ENCODE peak calls at places on chromosome 10, in seven cellular contexts. W is progenitor cell of endocrine pancreas, E is foreskin keratinocyte, K is cardiac muscle cell, G is nephron progenitor cell, N is head of caudate nucleus, T is NCI-H2081. Y is an unnamed sample.

GRCh38 chr10:97915346-97915745 is 65.7 kb downstream of the GOLGA7B start:
- DNase-seq in W (no peak), E (no peak), K (no peak), G (no peak), N (no peak), T (no peak), Y (no peak)

GRCh38 chr10:59006511-59007306 is 169.7 kb upstream of the PHYHIPL start:
- DNase-seq in W (no peak), E (peak), K (no peak), G (no peak), N (no peak), T (no peak), Y (peak)

GRCh38 chr10:121516071-121516470 is 82.2 kb downstream of the FGFR2 start:
- DNase-seq in W (no peak), E (no peak), K (no peak), G (no peak), N (no peak), T (no peak), Y (no peak)

GRCh38 chr10:12594448-12594944 is 245.1 kb downstream of the CAMK1D start:
- DNase-seq in W (no peak), E (no peak), K (no peak), G (no peak), N (no peak), T (no peak), Y (no peak)

GRCh38 chr10:79140906-79141305 is 72.1 kb downstream of the ZMIZ1 start:
- DNase-seq in W (no peak), E (no peak), K (no peak), G (no peak), N (no peak), T (no peak), Y (no peak)

GRCh38 chr10:110032801-110033723 is 25.3 kb downstream of the ADD3 start:
- DNase-seq in W (no peak), E (no peak), K (no peak), G (no peak), N (no peak), T (no peak), Y (no peak)

GRCh38 chr10:26509311-26509710 is 71.2 kb downstream of the APBB1IP start:
- DNase-seq in W (no peak), E (no peak), K (no peak), G (no peak), N (no peak), T (no peak), Y (no peak)

GRCh38 chr10:17232276-17232987 is 4.4 kb downstream of the VIM start:
- DNase-seq in W (no peak), E (no peak), K (no peak), G (no peak), N (no peak), T (no peak), Y (no peak)

GRCh38 chr10:1173091-1173490 is 116.9 kb downstream of the WDR37 start:
- DNase-seq in W (no peak), E (no peak), K (no peak), G (no peak), N (no peak), T (no peak), Y (no peak)

GRCh38 chr10:29767958-29768357 is 133.2 kb upstream of the SVIL start:
- DNase-seq in W (no peak), E (no peak), K (no peak), G (no peak), N (no peak), T (no peak), Y (no peak)

GRCh38 chr10:48459270-48460147 is 145.4 kb downstream of the ARHGAP22 start:
- DNase-seq in W (no peak), E (no peak), K (no peak), G (peak), N (no peak), T (no peak), Y (no peak)

GRCh38 chr10:114408968-114409444 is 4.7 kb upstream of the AFAP1L2 start:
- DNase-seq in W (no peak), E (no peak), K (no peak), G (no peak), N (no peak), T (no peak), Y (no peak)

GRCh38 chr10:1151071-1152033 is 95.2 kb downstream of the WDR37 start:
- DNase-seq in W (no peak), E (peak), K (no peak), G (no peak), N (no peak), T (no peak), Y (no peak)

GRCh38 chr10:48399056-48399541 is 92.6 kb downstream of the MAPK8 start:
- DNase-seq in W (no peak), E (no peak), K (no peak), G (peak), N (peak), T (no peak), Y (no peak)

GRCh38 chr10:131724891-131725735 is 175.7 kb upstream of the PPP2R2D start:
- DNase-seq in W (no peak), E (no peak), K (no peak), G (no peak), N (no peak), T (no peak), Y (no peak)

GRCh38 chr10:89515031-89515841 is 20.2 kb downstream of the SLC16A12 start:
- DNase-seq in W (no peak), E (peak), K (peak), G (no peak), N (no peak), T (no peak), Y (peak)

GRCh38 chr10:103281753-103282152 is 4.8 kb downstream of the INA start:
- DNase-seq in W (peak), E (no peak), K (peak), G (peak), N (peak), T (peak), Y (no peak)

GRCh38 chr10:127252818-127253217 is 56.4 kb upstream of the INSYN2A start:
- DNase-seq in W (no peak), E (no peak), K (no peak), G (no peak), N (no peak), T (no peak), Y (no peak)

GRCh38 chr10:78451592-78451991 is 417.9 kb downstream of the RPS24 start:
- DNase-seq in W (no peak), E (no peak), K (no peak), G (no peak), N (no peak), T (peak), Y (no peak)

GRCh38 chr10:48600645-48601505 is 4.0 kb downstream of the ARHGAP22 start:
- DNase-seq in W (no peak), E (no peak), K (no peak), G (no peak), N (no peak), T (no peak), Y (no peak)

GRCh38 chr10:128268015-128268722 is 141.9 kb upstream of the MKI67 start:
- DNase-seq in W (peak), E (no peak), K (peak), G (peak), N (peak), T (no peak), Y (peak)

GRCh38 chr10:77001186-77001585 is 636.4 kb downstream of the KCNMA1 start:
- DNase-seq in W (no peak), E (no peak), K (no peak), G (no peak), N (no peak), T (no peak), Y (no peak)

GRCh38 chr10:79112898-79113431 is 44.2 kb downstream of the ZMIZ1 start:
- DNase-seq in W (no peak), E (peak), K (peak), G (no peak), N (no peak), T (no peak), Y (peak)